ENCODE peak calls at places on chromosomes 6 and 20, in nine cellular contexts. L, X, C, Z, H, E, I, D and F are unnamed samples.

GRCh38 chr20:19976595-19977372 is 40.4 kb upstream of the NAA20 start:
- DNase-seq in H (no peak), X (no peak), I (no peak), C (no peak), E (peak), D (peak), Z (peak), L (peak), F (peak)

GRCh38 chr6:113120214-113120576 is 737.0 kb upstream of the MARCKS start:
- DNase-seq in X (no peak), C (no peak), D (peak), I (no peak), E (peak), L (no peak), Z (no peak), H (no peak), F (peak)

GRCh38 chr6:46184114-46184513 is 13.3 kb upstream of the ENPP5 start:
- DNase-seq in D (peak), Z (no peak), C (no peak), L (no peak), H (no peak), I (no peak), X (no peak), E (peak), F (peak)

GRCh38 chr6:133187657-133188453 is 53.3 kb upstream of the EYA4 start:
- DNase-seq in I (no peak), X (no peak), Z (no peak), D (no peak), L (no peak), H (no peak), E (peak), C (no peak), F (no peak)

GRCh38 chr6:47200536-47201334 is 109.0 kb downstream of the TNFRSF21 start:
- DNase-seq in C (no peak), X (no peak), D (peak), H (no peak), I (no peak), L (no peak), Z (no peak), E (no peak), F (peak)

GRCh38 chr6:143222758-143223334 is 162.2 kb downstream of the AIG1 start:
- DNase-seq in L (no peak), C (no peak), X (no peak), Z (no peak), E (no peak), H (no peak), D (no peak), I (no peak), F (no peak)

GRCh38 chr6:164098857-164099534 is 684.5 kb downstream of the QKI start:
- DNase-seq in Z (no peak), D (peak), X (no peak), I (no peak), L (no peak), H (no peak), E (no peak), C (no peak), F (no peak)

GRCh38 chr6:46921059-46921458 is 679 bp downstream of the ADGRF5 start:
- DNase-seq in X (no peak), Z (no peak), C (no peak), I (no peak), D (no peak), H (no peak), L (no peak), E (no peak), F (no peak)

GRCh38 chr6:16472349-16473069 is 234.1 kb downstream of the GMPR start:
- DNase-seq in Z (no peak), L (peak), I (no peak), C (no peak), D (peak), H (no peak), X (no peak), E (peak), F (no peak)

GRCh38 chr6:149043476-149044130 is 273.9 kb upstream of the TAB2 start:
- DNase-seq in Z (no peak), D (no peak), H (no peak), X (peak), L (peak), C (no peak), I (no peak), E (peak), F (no peak)